ENCODE peak calls at places on chromosomes 7 and 10, in four cellular contexts. One of them, this sample, is unnamed.

GRCh38 chr7:2734761-2735571 is 47.0 kb downstream of the AMZ1 start:
- DNase-seq in NCI-H1048: no peak
- DNase-seq in tibial nerve: no peak
- DNase-seq in activated CD4-positive, alpha-beta T cell treated with anti-CD3 and anti-CD28 coated beads for 48 hours: no peak
- DNase-seq in this sample: no peak

GRCh38 chr7:21314954-21315353 is 112.9 kb upstream of the SP4 start:
- DNase-seq in tibial nerve: no peak
- DNase-seq in NCI-H1048: no peak
- DNase-seq in activated CD4-positive, alpha-beta T cell treated with anti-CD3 and anti-CD28 coated beads for 48 hours: no peak
- DNase-seq in this sample: no peak

GRCh38 chr7:21902240-21902639 is 43.5 kb downstream of the CDCA7L start:
- DNase-seq in activated CD4-positive, alpha-beta T cell treated with anti-CD3 and anti-CD28 coated beads for 48 hours: no peak
- DNase-seq in tibial nerve: no peak
- DNase-seq in NCI-H1048: no peak
- DNase-seq in this sample: no peak

GRCh38 chr10:86227501-86228258 is 138.9 kb downstream of the GRID1 start:
- DNase-seq in tibial nerve: no peak
- DNase-seq in NCI-H1048: no peak
- DNase-seq in activated CD4-positive, alpha-beta T cell treated with anti-CD3 and anti-CD28 coated beads for 48 hours: no peak
- DNase-seq in this sample: no peak

GRCh38 chr10:103238506-103239252 is 7.0 kb upstream of the RPEL1 start:
- DNase-seq in tibial nerve: peak
- DNase-seq in NCI-H1048: no peak
- DNase-seq in activated CD4-positive, alpha-beta T cell treated with anti-CD3 and anti-CD28 coated beads for 48 hours: no peak
- DNase-seq in this sample: peak

GRCh38 chr7:135763261-135763660 is 14.6 kb upstream of the FAM180A start:
- DNase-seq in activated CD4-positive, alpha-beta T cell treated with anti-CD3 and anti-CD28 coated beads for 48 hours: no peak
- DNase-seq in tibial nerve: no peak
- DNase-seq in NCI-H1048: no peak
- DNase-seq in this sample: no peak

GRCh38 chr7:113374924-113375323 is 256.6 kb upstream of the SMIM30 start:
- DNase-seq in tibial nerve: no peak
- DNase-seq in NCI-H1048: no peak
- DNase-seq in activated CD4-positive, alpha-beta T cell treated with anti-CD3 and anti-CD28 coated beads for 48 hours: no peak
- DNase-seq in this sample: no peak

GRCh38 chr7:156998988-156999610 is 11.4 kb downstream of the MNX1 start:
- DNase-seq in NCI-H1048: no peak
- DNase-seq in activated CD4-positive, alpha-beta T cell treated with anti-CD3 and anti-CD28 coated beads for 48 hours: no peak
- DNase-seq in tibial nerve: no peak
- DNase-seq in this sample: peak

GRCh38 chr10:111018021-111018420 is 58.8 kb upstream of the ADRA2A start:
- DNase-seq in NCI-H1048: no peak
- DNase-seq in activated CD4-positive, alpha-beta T cell treated with anti-CD3 and anti-CD28 coated beads for 48 hours: no peak
- DNase-seq in tibial nerve: no peak
- DNase-seq in this sample: no peak

GRCh38 chr7:148912758-148913541 is 28.9 kb upstream of the EZH2 start:
- DNase-seq in tibial nerve: no peak
- DNase-seq in NCI-H1048: no peak
- DNase-seq in activated CD4-positive, alpha-beta T cell treated with anti-CD3 and anti-CD28 coated beads for 48 hours: peak
- DNase-seq in this sample: no peak